ENCODE peak calls at places on chromosome 12, in eight cellular contexts. E is hepatic stellate cell; N is WERI-Rb-1; K is HS-5; X is endothelial cell; O is non-pigmented ciliary epithelial cell; P is CD8-positive, alpha-beta memory T cell; A is memory B cell. M is an unnamed sample.

GRCh38 chr12:79964100-79964627 is 29.3 kb upstream of the PPP1R12A start:
- DNase-seq in K (no peak), E (no peak), A (no peak), X (no peak), N (no peak), O (no peak), P (no peak), M (no peak)

GRCh38 chr12:71439613-71440392 is at the start of gene LGR5:
- DNase-seq in E (peak), O (no peak), P (no peak), A (no peak), K (no peak), X (peak), N (peak), M (peak)

GRCh38 chr12:79250186-79250585 is 385.6 kb downstream of the SYT1 start:
- DNase-seq in E (peak), N (no peak), O (no peak), X (no peak), A (no peak), K (no peak), P (no peak), M (no peak)

GRCh38 chr12:104638760-104639319 is 182.1 kb downstream of the CHST11 start:
- DNase-seq in E (no peak), X (no peak), K (no peak), P (no peak), O (no peak), N (no peak), A (no peak), M (no peak)

GRCh38 chr12:5081016-5081415 is 37.3 kb downstream of the KCNA5 start:
- DNase-seq in O (no peak), X (no peak), K (no peak), A (no peak), E (no peak), P (no peak), N (peak), M (no peak)

GRCh38 chr12:103785243-103786031 is 55.6 kb downstream of the NT5DC3 start:
- DNase-seq in P (no peak), A (no peak), N (no peak), K (no peak), X (no peak), O (no peak), E (no peak), M (no peak)

GRCh38 chr12:124240493-124240892 is 54.4 kb upstream of the RFLNA start:
- DNase-seq in K (no peak), O (no peak), N (peak), E (peak), A (no peak), X (no peak), P (no peak), M (no peak)

GRCh38 chr12:13148532-13148847 is 45.0 kb upstream of the GSG1 start:
- DNase-seq in O (no peak), A (no peak), E (no peak), P (no peak), X (no peak), N (no peak), K (no peak), M (no peak)

GRCh38 chr12:105523164-105524057 is 192.9 kb downstream of the C12orf75 start:
- DNase-seq in P (no peak), O (peak), A (no peak), X (no peak), K (peak), N (no peak), E (peak), M (peak)

GRCh38 chr12:70619471-70620152 is 17.6 kb downstream of the PTPRB start:
- DNase-seq in O (no peak), X (no peak), K (no peak), N (no peak), P (no peak), E (no peak), A (no peak), M (no peak)

GRCh38 chr12:12097821-12098688 is 27.3 kb downstream of the BCL2L14 start:
- DNase-seq in O (no peak), E (no peak), A (no peak), X (no peak), P (no peak), N (no peak), K (no peak), M (no peak)

GRCh38 chr12:6570264-6570887 is 2.3 kb upstream of the NOP2 start:
- DNase-seq in K (no peak), E (peak), A (no peak), O (no peak), P (peak), X (peak), N (peak), M (peak)

GRCh38 chr12:42504049-42504448 is 85.5 kb downstream of the PRICKLE1 start:
- DNase-seq in P (no peak), X (no peak), O (no peak), A (no peak), N (no peak), K (no peak), E (no peak), M (no peak)

M was measured in transverse colon.